ENCODE peak calls at places on chromosomes 2 and 18, in seven cellular contexts. One of them, this sample, is unnamed.

GRCh38 chr2:172921538-172922236 is 154.0 kb upstream of the MAP3K20 start:
- DNase-seq in cardiac septum: no peak
- DNase-seq in CD4-positive, alpha-beta T cell: no peak
- DNase-seq in activated naive CD8-positive, alpha-beta T cell treated with anti-CD3 and anti-CD28 coated beads, Interleukin-2, amount 50 U/mL, for 24 hours: no peak
- DNase-seq in kidney tubule cell: peak
- DNase-seq in T-helper 2 cell: no peak
- DNase-seq in HEK293T: no peak
- DNase-seq in this sample: no peak

GRCh38 chr2:226079677-226080076 is 680.2 kb downstream of the NYAP2 start:
- DNase-seq in cardiac septum: no peak
- DNase-seq in T-helper 2 cell: no peak
- DNase-seq in HEK293T: no peak
- DNase-seq in CD4-positive, alpha-beta T cell: no peak
- DNase-seq in kidney tubule cell: peak
- DNase-seq in activated naive CD8-positive, alpha-beta T cell treated with anti-CD3 and anti-CD28 coated beads, Interleukin-2, amount 50 U/mL, for 24 hours: no peak
- DNase-seq in this sample: no peak

GRCh38 chr18:12007063-12007462 is 25.8 kb downstream of the IMPA2 start:
- DNase-seq in HEK293T: no peak
- DNase-seq in T-helper 2 cell: no peak
- DNase-seq in CD4-positive, alpha-beta T cell: no peak
- DNase-seq in activated naive CD8-positive, alpha-beta T cell treated with anti-CD3 and anti-CD28 coated beads, Interleukin-2, amount 50 U/mL, for 24 hours: no peak
- DNase-seq in cardiac septum: no peak
- DNase-seq in kidney tubule cell: no peak
- DNase-seq in this sample: no peak

GRCh38 chr2:147636238-147636887 is 208.5 kb upstream of the ACVR2A start:
- DNase-seq in T-helper 2 cell: no peak
- DNase-seq in HEK293T: no peak
- DNase-seq in CD4-positive, alpha-beta T cell: no peak
- DNase-seq in activated naive CD8-positive, alpha-beta T cell treated with anti-CD3 and anti-CD28 coated beads, Interleukin-2, amount 50 U/mL, for 24 hours: no peak
- DNase-seq in cardiac septum: no peak
- DNase-seq in kidney tubule cell: peak
- DNase-seq in this sample: no peak

GRCh38 chr2:240143801-240144648 is 3.6 kb upstream of the OTOS start:
- DNase-seq in cardiac septum: peak
- DNase-seq in activated naive CD8-positive, alpha-beta T cell treated with anti-CD3 and anti-CD28 coated beads, Interleukin-2, amount 50 U/mL, for 24 hours: peak
- DNase-seq in HEK293T: peak
- DNase-seq in CD4-positive, alpha-beta T cell: peak
- DNase-seq in T-helper 2 cell: peak
- DNase-seq in kidney tubule cell: peak
- DNase-seq in this sample: peak

GRCh38 chr2:86352137-86352931 is 14.9 kb upstream of the REEP1 start:
- DNase-seq in T-helper 2 cell: no peak
- DNase-seq in kidney tubule cell: no peak
- DNase-seq in CD4-positive, alpha-beta T cell: no peak
- DNase-seq in cardiac septum: no peak
- DNase-seq in HEK293T: no peak
- DNase-seq in activated naive CD8-positive, alpha-beta T cell treated with anti-CD3 and anti-CD28 coated beads, Interleukin-2, amount 50 U/mL, for 24 hours: no peak
- DNase-seq in this sample: no peak

GRCh38 chr18:23857756-23858155 is 156.8 kb upstream of the TTC39C start:
- DNase-seq in kidney tubule cell: peak
- DNase-seq in activated naive CD8-positive, alpha-beta T cell treated with anti-CD3 and anti-CD28 coated beads, Interleukin-2, amount 50 U/mL, for 24 hours: no peak
- DNase-seq in HEK293T: no peak
- DNase-seq in CD4-positive, alpha-beta T cell: no peak
- DNase-seq in T-helper 2 cell: no peak
- DNase-seq in cardiac septum: no peak
- DNase-seq in this sample: no peak

GRCh38 chr2:96267159-96267971 is 1.3 kb downstream of the CIAO1 start:
- DNase-seq in HEK293T: peak
- DNase-seq in kidney tubule cell: peak
- DNase-seq in CD4-positive, alpha-beta T cell: peak
- DNase-seq in cardiac septum: no peak
- DNase-seq in activated naive CD8-positive, alpha-beta T cell treated with anti-CD3 and anti-CD28 coated beads, Interleukin-2, amount 50 U/mL, for 24 hours: peak
- DNase-seq in T-helper 2 cell: peak
- DNase-seq in this sample: no peak

GRCh38 chr2:157420771-157421323 is 23.0 kb downstream of the CYTIP start:
- DNase-seq in CD4-positive, alpha-beta T cell: no peak
- DNase-seq in activated naive CD8-positive, alpha-beta T cell treated with anti-CD3 and anti-CD28 coated beads, Interleukin-2, amount 50 U/mL, for 24 hours: no peak
- DNase-seq in kidney tubule cell: peak
- DNase-seq in HEK293T: no peak
- DNase-seq in cardiac septum: no peak
- DNase-seq in T-helper 2 cell: peak
- DNase-seq in this sample: no peak

GRCh38 chr2:232522855-232523681 is 2.9 kb downstream of the PRSS56 start:
- DNase-seq in cardiac septum: no peak
- DNase-seq in kidney tubule cell: no peak
- DNase-seq in HEK293T: no peak
- DNase-seq in CD4-positive, alpha-beta T cell: no peak
- DNase-seq in activated naive CD8-positive, alpha-beta T cell treated with anti-CD3 and anti-CD28 coated beads, Interleukin-2, amount 50 U/mL, for 24 hours: no peak
- DNase-seq in T-helper 2 cell: no peak
- DNase-seq in this sample: no peak

GRCh38 chr18:32383040-32383819 is 87.5 kb downstream of the GAREM1 start:
- DNase-seq in cardiac septum: no peak
- DNase-seq in T-helper 2 cell: no peak
- DNase-seq in kidney tubule cell: peak
- DNase-seq in HEK293T: no peak
- DNase-seq in CD4-positive, alpha-beta T cell: no peak
- DNase-seq in activated naive CD8-positive, alpha-beta T cell treated with anti-CD3 and anti-CD28 coated beads, Interleukin-2, amount 50 U/mL, for 24 hours: no peak
- DNase-seq in this sample: no peak

GRCh38 chr2:94923196-94923595 is 52.0 kb downstream of the TEKT4 start:
- DNase-seq in activated naive CD8-positive, alpha-beta T cell treated with anti-CD3 and anti-CD28 coated beads, Interleukin-2, amount 50 U/mL, for 24 hours: no peak
- DNase-seq in HEK293T: no peak
- DNase-seq in CD4-positive, alpha-beta T cell: no peak
- DNase-seq in T-helper 2 cell: no peak
- DNase-seq in cardiac septum: no peak
- DNase-seq in kidney tubule cell: no peak
- DNase-seq in this sample: no peak

GRCh38 chr2:56185101-56185581 is 1.4 kb downstream of the CCDC85A start:
- DNase-seq in T-helper 2 cell: no peak
- DNase-seq in cardiac septum: no peak
- DNase-seq in kidney tubule cell: peak
- DNase-seq in activated naive CD8-positive, alpha-beta T cell treated with anti-CD3 and anti-CD28 coated beads, Interleukin-2, amount 50 U/mL, for 24 hours: no peak
- DNase-seq in HEK293T: no peak
- DNase-seq in CD4-positive, alpha-beta T cell: no peak
- DNase-seq in this sample: peak

GRCh38 chr2:127105656-127106456 is 1.1 kb downstream of the BIN1 start:
- DNase-seq in T-helper 2 cell: no peak
- DNase-seq in activated naive CD8-positive, alpha-beta T cell treated with anti-CD3 and anti-CD28 coated beads, Interleukin-2, amount 50 U/mL, for 24 hours: no peak
- DNase-seq in cardiac septum: peak
- DNase-seq in CD4-positive, alpha-beta T cell: no peak
- DNase-seq in kidney tubule cell: no peak
- DNase-seq in HEK293T: peak
- DNase-seq in this sample: no peak

GRCh38 chr2:99911711-99912110 is 230.7 kb downstream of the AFF3 start:
- DNase-seq in activated naive CD8-positive, alpha-beta T cell treated with anti-CD3 and anti-CD28 coated beads, Interleukin-2, amount 50 U/mL, for 24 hours: no peak
- DNase-seq in kidney tubule cell: peak
- DNase-seq in HEK293T: no peak
- DNase-seq in CD4-positive, alpha-beta T cell: no peak
- DNase-seq in T-helper 2 cell: no peak
- DNase-seq in cardiac septum: no peak
- DNase-seq in this sample: no peak

GRCh38 chr2:68562934-68563333 is 80.4 kb upstream of the PROKR1 start:
- DNase-seq in activated naive CD8-positive, alpha-beta T cell treated with anti-CD3 and anti-CD28 coated beads, Interleukin-2, amount 50 U/mL, for 24 hours: no peak
- DNase-seq in kidney tubule cell: no peak
- DNase-seq in T-helper 2 cell: no peak
- DNase-seq in CD4-positive, alpha-beta T cell: no peak
- DNase-seq in cardiac septum: no peak
- DNase-seq in HEK293T: no peak
- DNase-seq in this sample: no peak

This sample was measured in G401.